ENCODE peak calls at places on chromosomes 1 and 21, in eight cellular contexts. U is hippocampal formation, C is heart right ventricle, L is SW480, E is NB4, O is fibroblast of the conjunctiva, B is AG08395, T is uterus. H is an unnamed sample.

GRCh38 chr1:165241952-165242351 is 114.6 kb downstream of the LMX1A start:
- DNase-seq in L (no peak), C (no peak), O (no peak), T (no peak), B (no peak), U (no peak), E (no peak), H (no peak)

GRCh38 chr1:112704908-112705627 is 1.9 kb downstream of the RHOC start:
- DNase-seq in E (peak), B (peak), U (no peak), T (peak), O (peak), L (peak), C (peak), H (peak)

GRCh38 chr1:197222025-197222685 is 45.9 kb upstream of the CRB1 start:
- DNase-seq in B (no peak), E (no peak), U (no peak), O (no peak), T (no peak), L (no peak), C (no peak), H (no peak)

GRCh38 chr1:155893389-155894142 is 17.6 kb downstream of the RIT1 start:
- DNase-seq in U (no peak), C (peak), T (no peak), L (peak), O (no peak), E (peak), B (peak), H (peak)

GRCh38 chr1:150567717-150568561 is 11.5 kb downstream of the MCL1 start:
- DNase-seq in L (peak), C (peak), U (peak), E (no peak), T (peak), O (peak), B (peak), H (peak)

GRCh38 chr1:160171978-160172377 is 18.4 kb upstream of the CASQ1 start:
- DNase-seq in O (no peak), E (no peak), C (no peak), B (no peak), U (no peak), T (no peak), L (no peak), H (no peak)

GRCh38 chr1:210587547-210587946 is 258.8 kb downstream of the HHAT start:
- DNase-seq in E (no peak), C (no peak), U (no peak), O (no peak), T (no peak), L (no peak), B (no peak), H (no peak)

GRCh38 chr21:37338671-37339526 is 27.7 kb upstream of the DYRK1A start:
- DNase-seq in B (peak), U (no peak), E (peak), T (peak), O (peak), C (peak), L (peak), H (peak)

GRCh38 chr1:117930484-117930883 is 945 bp downstream of the WDR3 start:
- DNase-seq in U (no peak), L (peak), B (peak), O (no peak), T (no peak), E (no peak), C (no peak), H (peak)

GRCh38 chr1:69569983-69570755 is 2.4 kb downstream of the LRRC7 start:
- DNase-seq in B (no peak), O (no peak), E (no peak), C (no peak), L (no peak), U (no peak), T (no peak), H (peak)

GRCh38 chr1:17136145-17136544 is 16.9 kb upstream of the PADI2 start:
- DNase-seq in O (no peak), U (no peak), C (no peak), E (no peak), B (no peak), T (no peak), L (no peak), H (no peak)

GRCh38 chr1:10624256-10625050 is 149.7 kb downstream of the PEX14 start:
- DNase-seq in L (no peak), T (peak), C (no peak), O (no peak), U (no peak), E (no peak), B (no peak), H (no peak)

GRCh38 chr1:43366179-43366578 is 1.6 kb downstream of the ELOVL1 start:
- DNase-seq in L (no peak), E (no peak), B (no peak), T (no peak), U (no peak), C (no peak), O (no peak), H (peak)

GRCh38 chr1:236009193-236009592 is 55.7 kb downstream of the NID1 start:
- DNase-seq in B (no peak), L (no peak), E (no peak), C (no peak), O (no peak), T (no peak), U (no peak), H (no peak)

GRCh38 chr21:37667380-37667779 is 248.9 kb downstream of the KCNJ6 start:
- DNase-seq in B (no peak), C (no peak), U (no peak), O (no peak), E (no peak), L (no peak), T (no peak), H (no peak)

GRCh38 chr1:7459915-7460314 is 311.2 kb upstream of the VAMP3 start:
- DNase-seq in B (no peak), L (no peak), U (no peak), T (no peak), C (no peak), O (no peak), E (no peak), H (no peak)

GRCh38 chr1:19606817-19607706 is 37.0 kb upstream of the NBL1 start:
- DNase-seq in E (no peak), B (no peak), T (no peak), O (no peak), L (peak), U (no peak), C (no peak), H (peak)

GRCh38 chr1:86419277-86419903 is 4.6 kb upstream of the CLCA2 start:
- DNase-seq in B (peak), L (peak), O (no peak), T (no peak), C (peak), E (peak), U (peak), H (peak)

GRCh38 chr1:30037251-30038118 is 685.9 kb downstream of the MATN1 start:
- DNase-seq in E (no peak), B (no peak), L (peak), U (no peak), T (no peak), O (no peak), C (no peak), H (no peak)

GRCh38 chr1:205817988-205818387 is 5.0 kb upstream of the SLC41A1 start:
- DNase-seq in E (no peak), T (no peak), L (no peak), B (no peak), C (no peak), O (no peak), U (no peak), H (no peak)

GRCh38 chr1:163035791-163036249 is 33.3 kb upstream of the RGS4 start:
- DNase-seq in O (no peak), C (no peak), E (no peak), U (no peak), T (no peak), L (peak), B (peak), H (peak)

GRCh38 chr1:175845371-175845770 is 102.0 kb upstream of the TNR start:
- DNase-seq in C (no peak), L (peak), U (no peak), O (no peak), B (no peak), T (no peak), E (no peak), H (no peak)

GRCh38 chr21:46459024-46459355 is 299 bp downstream of the DIP2A start:
- DNase-seq in C (no peak), E (no peak), T (no peak), B (no peak), L (no peak), O (no peak), U (no peak), H (no peak)

GRCh38 chr1:27031235-27032118 is 18.8 kb upstream of the TENT5B start:
- DNase-seq in B (peak), L (peak), U (peak), C (peak), T (peak), E (no peak), O (no peak), H (peak)

GRCh38 chr1:63918395-63918945 is 144.7 kb downstream of the ROR1 start:
- DNase-seq in B (no peak), O (no peak), T (no peak), E (no peak), L (no peak), U (no peak), C (no peak), H (no peak)

GRCh38 chr21:42571391-42572150 is 57.9 kb downstream of the SLC37A1 start:
- DNase-seq in E (no peak), T (peak), C (no peak), B (no peak), U (no peak), O (no peak), L (no peak), H (peak)

GRCh38 chr21:42276076-42276475 is 39.1 kb downstream of the TFF3 start:
- DNase-seq in C (no peak), O (no peak), E (no peak), T (no peak), U (no peak), L (no peak), B (no peak), H (peak)

GRCh38 chr21:15054606-15055239 is 10.1 kb downstream of the NRIP1 start:
- DNase-seq in C (no peak), T (no peak), E (no peak), B (no peak), U (no peak), L (no peak), O (no peak), H (no peak)

GRCh38 chr1:3772027-3772714 is 378 bp upstream of the SMIM1 start:
- DNase-seq in U (peak), C (peak), T (peak), O (peak), E (peak), L (peak), B (peak), H (peak)

GRCh38 chr1:94326329-94326728 is 88.9 kb upstream of the ARHGAP29 start:
- DNase-seq in B (no peak), O (no peak), T (no peak), E (no peak), U (no peak), C (no peak), L (no peak), H (no peak)

H was measured in osteoblast.